ENCODE peak calls at places on chromosomes 3 and 15, in four cellular contexts. Y is heart left ventricle, N is right cardiac atrium, W is gastrocnemius medialis. D is an unnamed sample.

GRCh38 chr3:138960417-138960852 is 13.4 kb downstream of the FOXL2NB start:
- ATAC-seq in W (no peak), N (no peak), Y (no peak), D (no peak)

GRCh38 chr15:61083081-61083780 is 145.9 kb downstream of the RORA start:
- ATAC-seq in Y (peak; percentile 50), N (no peak), W (no peak), D (peak; percentile 27)

GRCh38 chr3:50179710-50180109 is 11.7 kb upstream of the GNAT1 start:
- ATAC-seq in Y (no peak), N (no peak), W (no peak), D (no peak)

GRCh38 chr3:24088782-24089181 is 143.7 kb downstream of the NR1D2 start:
- ATAC-seq in W (no peak), N (no peak), Y (no peak), D (no peak)

GRCh38 chr3:13420051-13420816 is at the start of gene NUP210:
- ATAC-seq in Y (peak; percentile 29), N (peak; percentile 23), W (peak; percentile 69), D (peak; percentile 37)

GRCh38 chr3:172388412-172389078 is 59.7 kb downstream of the GHSR start:
- ATAC-seq in Y (no peak), N (peak; percentile 14), W (no peak), D (no peak)

GRCh38 chr3:188659444-188660100 is 505.6 kb downstream of the LPP start:
- ATAC-seq in N (peak; percentile 36), W (no peak), Y (no peak), D (no peak)

GRCh38 chr15:42974202-42974862 is 53.8 kb upstream of the TTBK2 start:
- ATAC-seq in N (no peak), W (no peak), Y (no peak), D (no peak)

GRCh38 chr15:89448825-89449224 is 47.6 kb downstream of the RHCG start:
- ATAC-seq in Y (peak; percentile 86), W (no peak), N (peak; percentile 59), D (no peak)

GRCh38 chr15:31202953-31203352 is 101.4 kb upstream of the TRPM1 start:
- ATAC-seq in W (no peak), N (no peak), Y (no peak), D (no peak)

GRCh38 chr3:76487446-76487845 is 552.5 kb upstream of the ROBO2 start:
- ATAC-seq in N (no peak), Y (no peak), W (no peak), D (no peak)

GRCh38 chr3:189092547-189092946 is 79.2 kb upstream of the TPRG1 start:
- ATAC-seq in Y (no peak), N (no peak), W (no peak), D (no peak)

GRCh38 chr3:23800731-23801130 is 5.0 kb upstream of the UBE2E1 start:
- ATAC-seq in Y (peak; percentile 80), N (peak; percentile 66), W (peak; percentile 37), D (no peak)

GRCh38 chr3:13548696-13549512 is at the start of gene FBLN2:
- ATAC-seq in Y (peak; percentile 71), N (peak; percentile 84), W (peak; percentile 59), D (peak; percentile 85)

GRCh38 chr15:68730491-68731317 is 90.0 kb downstream of the ANP32A start:
- ATAC-seq in W (no peak), Y (peak; percentile 85), N (peak; percentile 27), D (peak; percentile 18)

GRCh38 chr15:51290720-51291119 is 47.7 kb downstream of the CYP19A1 start:
- ATAC-seq in N (no peak), W (no peak), Y (no peak), D (no peak)

GRCh38 chr15:85831415-85832113 is 36.8 kb upstream of the KLHL25 start:
- ATAC-seq in Y (peak; percentile 88), N (peak; percentile 91), W (peak; percentile 95), D (peak; percentile 85)

GRCh38 chr15:89656116-89656815 is 999 bp upstream of the KIF7 start:
- ATAC-seq in Y (no peak), W (no peak), N (no peak), D (no peak)

GRCh38 chr15:35936284-35936683 is 390.3 kb upstream of the DPH6 start:
- ATAC-seq in Y (no peak), W (no peak), N (no peak), D (no peak)

GRCh38 chr15:35932541-35932940 is 386.6 kb upstream of the DPH6 start:
- ATAC-seq in Y (no peak), N (no peak), W (no peak), D (no peak)

GRCh38 chr15:35934383-35935049 is 388.6 kb upstream of the DPH6 start:
- ATAC-seq in W (no peak), N (no peak), Y (no peak), D (no peak)

GRCh38 chr15:35933531-35933930 is 387.6 kb upstream of the DPH6 start:
- ATAC-seq in Y (no peak), N (no peak), W (no peak), D (no peak)

GRCh38 chr15:35937380-35937779 is 391.4 kb upstream of the DPH6 start:
- ATAC-seq in N (no peak), Y (no peak), W (no peak), D (no peak)
- H3K4me1 ChIP-seq in N (no peaks in the 10 kb centered on the region), Y (no peaks in the 10 kb centered on the region), W (no peaks in the 10 kb centered on the region), D (no peaks in the 10 kb centered on the region)

DNA sequence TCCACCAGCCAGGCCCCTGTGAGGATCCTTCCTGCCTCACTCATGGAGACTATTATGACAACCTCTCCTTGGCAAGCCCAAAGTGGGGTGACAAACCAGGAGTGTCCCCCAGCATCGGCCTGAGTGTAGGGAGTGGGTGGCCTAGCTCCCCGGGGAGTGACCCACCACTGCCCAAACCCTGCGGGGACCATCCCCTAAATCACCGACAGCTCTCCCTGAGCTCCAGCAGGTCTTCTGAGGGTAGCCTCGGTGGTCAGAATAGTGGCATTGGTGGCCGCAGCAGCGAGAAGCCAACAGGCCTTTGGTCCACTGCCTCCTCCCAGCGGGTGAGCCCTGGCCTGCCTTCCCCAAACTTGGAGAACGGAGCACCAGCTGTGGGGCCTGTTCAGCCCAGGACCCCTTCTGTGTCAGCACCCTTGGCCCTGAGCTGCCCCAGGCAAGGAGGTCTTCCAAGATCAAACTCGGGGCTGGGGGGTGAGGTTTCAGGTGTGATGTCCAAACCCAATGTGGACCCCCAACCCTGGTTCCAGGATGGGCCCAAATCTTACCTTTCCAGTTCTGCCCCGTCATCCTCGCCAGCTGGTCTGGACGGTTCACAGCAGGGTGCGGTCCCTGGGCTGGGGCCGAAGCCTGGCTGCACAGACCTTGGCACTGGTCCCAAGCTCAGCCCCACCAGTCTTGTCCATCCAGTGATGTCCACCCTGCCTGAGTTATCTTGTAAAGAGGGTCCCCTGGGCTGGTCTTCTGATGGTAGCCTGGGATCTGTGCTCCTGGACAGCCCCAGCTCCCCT is 1.0 kb downstream of the LIMD1 start:
- ATAC-seq in N (no peak), W (peak; percentile 15), Y (peak; percentile 10), D (no peak)
- H3K27ac ChIP-seq in N (peak overlapping the region; percentile 1), W (peak overlapping the region; percentile 90), Y (peak overlapping the region; percentile 94), D (peak overlapping the region; percentile 93)

GRCh38 chr3:127684871-127685707 is 12.3 kb downstream of the ABTB1 start:
- ATAC-seq in W (no peak), N (no peak), Y (no peak), D (no peak)

GRCh38 chr3:127680146-127680661 is 7.5 kb downstream of the ABTB1 start:
- ATAC-seq in Y (no peak), W (no peak), N (no peak), D (no peak)

GRCh38 chr3:127679534-127680145 is 6.9 kb downstream of the ABTB1 start:
- ATAC-seq in N (no peak), W (no peak), Y (no peak), D (no peak)

GRCh38 chr3:127685708-127686511 is 13.2 kb downstream of the ABTB1 start:
- ATAC-seq in Y (no peak), N (no peak), W (no peak), D (no peak)

GRCh38 chr3:127682576-127682975 is 9.8 kb downstream of the ABTB1 start:
- ATAC-seq in N (no peak), Y (no peak), W (no peak), D (no peak)
- H3K4me1 ChIP-seq in N (no peaks in the 10 kb centered on the region), Y (no peaks in the 10 kb centered on the region), W (peaks cover 10% of the 10 kb centered on the region), D (no peaks in the 10 kb centered on the region)

DNA sequence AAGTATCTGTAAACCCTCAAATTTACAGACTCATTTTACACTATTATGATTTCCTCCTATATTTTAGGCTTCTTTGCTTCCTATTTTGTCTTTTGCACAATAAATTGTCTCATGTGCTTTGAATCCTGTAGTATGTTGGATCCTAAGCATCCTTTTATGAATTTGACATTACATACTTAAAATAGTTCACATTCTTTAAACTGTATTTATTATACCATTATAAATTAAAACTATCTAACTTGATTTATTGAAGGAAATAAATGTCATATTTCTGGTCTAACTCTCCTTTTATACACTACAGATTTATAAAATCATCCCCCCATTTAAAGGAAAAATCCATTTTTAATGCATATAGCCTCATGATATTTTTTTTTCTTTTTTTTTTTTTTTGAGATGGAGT is 32.6 kb downstream of the EHHADH start:
- ATAC-seq in N (no peak), Y (no peak), W (no peak), D (no peak)
- H3K27ac ChIP-seq in N (no peak overlapping the region), Y (no peak overlapping the region), W (no peak overlapping the region), D (no peak overlapping the region)

GRCh38 chr3:58063424-58063823 is 55.2 kb downstream of the FLNB start:
- ATAC-seq in N (no peak), Y (no peak), W (no peak), D (no peak)
- H3K4me1 ChIP-seq in N (peaks cover 14% of the 10 kb centered on the region), Y (peaks cover 15% of the 10 kb centered on the region), W (peaks cover 9% of the 10 kb centered on the region), D (peaks cover 40% of the 10 kb centered on the region)

GRCh38 chr3:127680790-127681189 is 8.0 kb downstream of the ABTB1 start:
- ATAC-seq in Y (no peak), W (no peak), N (no peak), D (no peak)
- H3K27ac ChIP-seq in Y (no peak overlapping the region), W (no peak overlapping the region), N (no peak overlapping the region), D (no peak overlapping the region)

D was measured in gastroesophageal sphincter.